ENCODE peak calls at places on chromosomes 11 and 22, in seven cellular contexts. O is heart right ventricle; C is CD8-positive, alpha-beta memory T cell; M is mucosa of descending colon; E is adrenal gland; F is GM23248; G is body of pancreas. N is an unnamed sample. For H3K9me3 and H3K4me1, the result is how much of the 10 kb centered on the place peaks cover.

GRCh38 chr11:10809373-10810199 is 860 bp upstream of the EIF4G2 start:
- DNase-seq in M (peak), O (peak), F (peak), C (peak), E (no peak), G (peak), N (peak)

GRCh38 chr11:109956124-109956793 is 136.9 kb upstream of the ZC3H12C start:
- DNase-seq in C (no peak), F (no peak), M (no peak), G (no peak), O (no peak), E (no peak), N (no peak)

GRCh38 chr11:74307409-74307808 is 4.0 kb downstream of the P4HA3 start:
- DNase-seq in E (peak), F (peak), M (no peak), O (peak), C (no peak), G (peak), N (no peak)

GRCh38 chr11:62556872-62557631 is 10.4 kb upstream of the AHNAK start:
- DNase-seq in F (peak), M (peak), O (no peak), C (no peak), G (no peak), E (no peak), N (no peak)

GRCh38 chr11:41983458-41983857 is 524.0 kb upstream of the LRRC4C start:
- DNase-seq in F (no peak), C (no peak), M (no peak), G (no peak), O (no peak), E (no peak), N (no peak)

GRCh38 chr11:66858939-66859685 is 2.2 kb downstream of the LRFN4 start:
- DNase-seq in F (no peak), G (no peak), M (peak), C (no peak), E (no peak), O (no peak), N (no peak)

GRCh38 chr11:70583781-70584218 is 185.5 kb downstream of the CTTN start:
- DNase-seq in C (no peak), O (no peak), F (no peak), G (no peak), E (no peak), M (no peak), N (no peak)

GRCh38 chr11:88106685-88107084 is 68.6 kb downstream of the RAB38 start:
- DNase-seq in E (no peak), G (no peak), C (no peak), M (no peak), F (no peak), O (no peak), N (no peak)

GRCh38 chr22:35230839-35231584 is 26.3 kb upstream of the HMGXB4 start:
- DNase-seq in M (no peak), F (no peak), E (no peak), G (no peak), O (no peak), C (no peak), N (no peak)

GRCh38 chr22:50674606-50675552 is 2.3 kb downstream of the SHANK3 start:
- DNase-seq in C (no peak), M (peak), O (no peak), F (peak), E (no peak), G (peak), N (no peak)

GRCh38 chr22:21051836-21052400 is 6.2 kb downstream of the LRRC74B start:
- DNase-seq in C (no peak), E (no peak), O (no peak), F (peak), M (no peak), G (no peak), N (no peak)

GRCh38 chr11:111603633-111604130 is 1.4 kb downstream of the SIK2 start:
- DNase-seq in C (no peak), O (no peak), F (peak), M (no peak), E (no peak), G (no peak), N (no peak)

GRCh38 chr11:48116437-48116836 is 100.2 kb upstream of the OR4B1 start:
- DNase-seq in M (no peak), G (no peak), E (no peak), F (no peak), C (no peak), O (no peak), N (no peak)

DNA sequence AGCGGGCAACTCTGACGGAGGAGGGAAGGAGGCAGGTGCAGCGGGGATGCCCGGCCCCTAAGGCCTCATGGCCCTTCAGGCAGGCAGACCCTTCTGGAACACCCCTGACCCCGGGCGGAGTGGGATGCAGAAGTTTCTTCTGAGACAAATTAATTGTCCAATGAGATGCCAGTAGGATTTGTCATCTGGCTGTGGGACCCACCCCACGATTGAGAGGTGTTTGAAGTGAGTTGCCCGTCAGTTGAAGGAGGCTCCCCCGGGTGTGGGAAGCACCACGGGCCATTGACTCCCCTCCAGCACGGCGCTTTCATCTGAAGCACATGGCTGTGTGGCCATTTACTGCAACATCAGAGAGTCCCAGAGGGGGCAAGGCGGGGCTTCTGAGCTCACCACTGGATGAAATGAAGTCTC is 527.8 kb downstream of the BRD1 start:
- DNase-seq in G (no peak), O (no peak), C (no peak), F (no peak), M (no peak), E (peak), N (no peak)
- H3K9me3 ChIP-seq in G (under half), O (under half), C (under half), F (under half), M (under half), E (under half), N (under half)

DNA sequence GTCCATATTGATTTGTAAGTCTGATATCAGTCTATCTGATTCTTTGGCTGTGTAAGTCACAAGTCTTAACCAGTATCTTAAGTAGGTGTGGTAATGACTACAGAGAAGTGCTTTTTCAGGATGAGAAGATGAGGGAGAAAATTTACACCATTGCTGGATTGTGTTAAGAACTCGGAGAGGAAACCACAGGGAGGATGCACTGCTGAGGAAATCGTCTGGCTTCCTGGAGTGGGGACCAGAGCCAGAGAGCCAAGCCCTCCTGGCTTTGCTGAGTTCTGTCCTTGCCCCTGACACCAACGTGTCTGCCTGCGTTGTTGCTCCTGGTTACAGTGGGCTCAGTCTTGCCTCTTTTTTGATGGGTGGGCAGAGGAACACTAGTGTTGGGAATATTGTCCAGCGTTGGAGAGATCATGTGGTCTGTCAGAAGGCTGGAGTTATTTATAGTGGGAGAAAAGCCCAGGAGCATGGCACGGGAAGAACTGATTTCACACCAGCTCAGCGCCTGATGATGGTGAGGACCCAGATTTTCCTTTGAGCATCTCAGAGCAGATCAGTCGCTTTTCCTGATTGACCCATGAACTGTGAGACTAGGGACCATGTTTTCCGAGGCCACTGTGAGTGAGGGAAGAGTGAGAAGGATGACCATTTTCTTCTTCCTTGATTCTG is 29.6 kb downstream of the MARK2 start:
- DNase-seq in E (no peak), G (no peak), F (peak), C (no peak), M (peak), O (no peak), N (no peak)
- H3K4me1 ChIP-seq in E (half or more), G (half or more), F (under half), C (half or more), M (half or more), O (half or more), N (half or more)

GRCh38 chr11:16926868-16927267 is 87.3 kb downstream of the PLEKHA7 start:
- DNase-seq in G (no peak), C (no peak), O (no peak), F (no peak), E (no peak), M (no peak), N (no peak)
- H3K9me3 ChIP-seq in G (under half), C (under half), O (under half), F (under half), E (under half), M (under half), N (under half)

DNA sequence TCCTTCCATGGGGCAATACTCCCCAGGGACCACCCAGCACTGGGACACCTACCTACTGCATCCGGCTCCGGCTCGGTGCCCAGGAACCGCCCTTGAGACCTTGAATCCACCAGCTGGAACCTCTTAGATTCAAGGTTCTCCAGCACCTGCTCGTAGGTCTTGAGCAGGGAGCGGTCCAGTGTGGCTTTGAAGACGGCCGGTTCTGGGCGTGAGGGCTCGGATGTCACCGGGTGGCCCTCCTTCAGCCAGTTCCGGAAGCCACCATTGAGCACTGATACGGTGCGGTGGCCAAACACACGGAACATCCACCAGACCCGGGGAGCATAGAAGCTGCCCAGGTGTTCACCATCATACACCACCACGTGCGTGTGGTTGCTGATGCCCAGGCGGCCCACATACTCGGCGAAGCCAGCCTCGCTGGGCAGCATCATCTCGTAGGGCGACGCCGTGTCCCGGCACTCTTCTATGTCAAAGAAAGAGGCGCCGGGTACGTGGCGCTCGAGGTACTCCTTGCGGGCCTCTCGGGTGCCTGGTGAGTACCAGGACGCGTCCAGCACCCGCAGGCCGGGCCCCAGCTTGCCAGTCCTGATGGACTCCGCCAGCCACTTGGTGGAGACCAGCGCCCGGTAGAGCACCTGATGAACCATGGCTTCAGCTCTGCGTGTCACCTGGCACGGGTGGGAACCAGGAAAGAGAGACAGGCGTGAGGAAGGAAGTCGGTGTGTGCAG is 997 bp downstream of the TST start:
- DNase-seq in F (no peak), M (no peak), C (no peak), O (no peak), G (no peak), E (no peak), N (no peak)
- H3K4me1 ChIP-seq in F (under half), M (half or more), C (under half), O (half or more), G (half or more), E (half or more), N (half or more)

DNA sequence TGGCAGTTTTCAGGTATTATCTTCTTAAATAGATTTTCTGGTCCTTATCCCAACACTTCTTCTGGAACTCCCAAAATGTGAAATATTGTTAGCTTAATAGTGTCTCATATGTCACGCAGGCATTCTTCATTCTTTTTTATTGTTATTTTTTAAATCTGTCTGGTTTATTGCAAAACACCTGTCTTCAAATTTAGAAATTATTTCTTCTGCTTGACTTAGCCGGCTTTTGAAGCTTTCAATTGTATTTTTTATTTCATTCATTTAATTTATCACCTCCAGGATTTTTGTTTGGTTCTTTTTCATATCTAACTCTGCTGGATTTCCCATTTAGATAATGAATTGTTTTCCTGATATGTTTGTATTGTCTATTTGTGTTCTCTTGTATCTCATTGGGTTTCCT is 49.9 kb downstream of the KCNQ1OT1 start:
- DNase-seq in F (no peak), G (no peak), O (no peak), M (no peak), E (no peak), C (no peak), N (no peak)
- H3K9me3 ChIP-seq in F (under half), G (half or more), O (half or more), M (half or more), E (under half), C (under half), N (under half)

GRCh38 chr11:27237641-27238040 is 125.4 kb downstream of the CCDC34 start:
- DNase-seq in M (no peak), C (no peak), G (no peak), F (no peak), O (no peak), E (no peak), N (no peak)

GRCh38 chr11:27233654-27234042 is 129.4 kb downstream of the CCDC34 start:
- DNase-seq in F (peak), E (no peak), G (no peak), O (no peak), M (no peak), C (no peak), N (no peak)

GRCh38 chr11:27234961-27235360 is 128.1 kb downstream of the CCDC34 start:
- DNase-seq in M (no peak), F (no peak), E (no peak), C (no peak), O (no peak), G (no peak), N (no peak)

GRCh38 chr11:27231519-27231918 is 131.5 kb downstream of the CCDC34 start:
- DNase-seq in G (no peak), F (peak), O (no peak), E (no peak), M (no peak), C (no peak), N (no peak)

DNA sequence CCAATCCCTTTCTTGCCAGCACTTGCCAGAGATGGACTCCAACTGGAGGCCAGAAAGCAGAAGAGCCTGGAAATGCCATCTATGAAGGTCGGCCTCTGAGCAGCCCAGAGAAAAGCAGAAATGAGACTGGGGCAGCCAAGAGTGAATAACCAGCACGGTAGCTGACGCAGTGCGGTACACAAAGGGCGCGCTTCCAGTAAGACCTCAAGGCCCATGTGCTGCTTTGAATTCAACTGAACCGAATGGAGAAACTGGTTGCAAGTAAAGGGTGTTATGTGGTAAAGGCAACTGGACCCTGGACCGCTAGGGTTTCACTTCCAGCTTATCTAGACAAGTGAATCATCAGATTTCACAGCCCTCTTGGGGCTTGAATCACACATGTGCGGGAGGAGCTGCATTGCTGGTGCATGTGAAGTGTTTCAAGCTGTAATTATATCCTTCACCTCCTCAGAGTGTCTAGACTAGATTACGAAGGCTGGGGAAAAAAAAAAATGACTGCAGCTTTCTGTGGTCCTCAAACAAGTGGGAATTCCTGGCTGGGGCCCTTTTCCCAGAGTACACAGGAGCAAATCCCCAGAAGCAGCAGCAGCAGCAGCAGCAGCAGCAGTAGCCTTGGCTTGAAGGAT is 128.9 kb downstream of the CCDC34 start:
- DNase-seq in M (peak), G (no peak), F (peak), C (no peak), O (peak), E (peak), N (peak)
- H3K4me1 ChIP-seq in M (under half), G (under half), F (half or more), C (under half), O (under half), E (under half), N (under half)

GRCh38 chr11:114195981-114196731 is 100.0 kb upstream of the NNMT start:
- DNase-seq in C (no peak), G (peak), O (no peak), F (peak), M (no peak), E (no peak), N (no peak)
- H3K9me3 ChIP-seq in C (under half), G (under half), O (under half), F (under half), M (under half), E (under half), N (under half)